ENCODE peak calls at places on chromosomes 2 and 18, in eight cellular contexts. One of them, this sample, is unnamed.
A peak's percentile ranks its signal among the peaks of the same experiment; 100 is the strongest.

GRCh38 chr2:150063432-150063889 is 424.0 kb downstream of the RND3 start:
- DNase-seq in fibroblast of the aortic adventitia: peak; percentile 70
- DNase-seq in endodermal cell: no peak
- DNase-seq in CD4-positive, alpha-beta T cell: no peak
- DNase-seq in cardiac fibroblast: peak; percentile 90
- DNase-seq in glutamatergic neuron: no peak
- DNase-seq in heart right ventricle: no peak
- DNase-seq in mammary epithelial cell: peak; percentile 90
- DNase-seq in this sample: peak; percentile 94

GRCh38 chr2:38184964-38185603 is 109.1 kb upstream of the CYP1B1 start:
- DNase-seq in heart right ventricle: no peak
- DNase-seq in cardiac fibroblast: peak; percentile 63
- DNase-seq in mammary epithelial cell: peak; percentile 31
- DNase-seq in endodermal cell: no peak
- DNase-seq in glutamatergic neuron: no peak
- DNase-seq in fibroblast of the aortic adventitia: peak; percentile 77
- DNase-seq in CD4-positive, alpha-beta T cell: no peak
- DNase-seq in this sample: peak; percentile 82

GRCh38 chr2:88077076-88077475 is 9.5 kb downstream of the SMYD1 start:
- DNase-seq in glutamatergic neuron: peak; percentile 51
- DNase-seq in endodermal cell: no peak
- DNase-seq in heart right ventricle: peak; percentile 40
- DNase-seq in mammary epithelial cell: no peak
- DNase-seq in cardiac fibroblast: no peak
- DNase-seq in fibroblast of the aortic adventitia: no peak
- DNase-seq in CD4-positive, alpha-beta T cell: no peak
- DNase-seq in this sample: no peak

GRCh38 chr2:150228936-150229335 is 258.5 kb downstream of the RND3 start:
- DNase-seq in heart right ventricle: no peak
- DNase-seq in glutamatergic neuron: no peak
- DNase-seq in CD4-positive, alpha-beta T cell: no peak
- DNase-seq in fibroblast of the aortic adventitia: peak; percentile 4
- DNase-seq in mammary epithelial cell: no peak
- DNase-seq in cardiac fibroblast: no peak
- DNase-seq in endodermal cell: no peak
- DNase-seq in this sample: no peak

GRCh38 chr2:160380000-160380570 is 113.5 kb downstream of the RBMS1 start:
- DNase-seq in mammary epithelial cell: no peak
- DNase-seq in glutamatergic neuron: no peak
- DNase-seq in CD4-positive, alpha-beta T cell: no peak
- DNase-seq in fibroblast of the aortic adventitia: no peak
- DNase-seq in endodermal cell: no peak
- DNase-seq in heart right ventricle: no peak
- DNase-seq in cardiac fibroblast: no peak
- DNase-seq in this sample: no peak

GRCh38 chr2:158321264-158321663 is 135.3 kb downstream of the CCDC148 start:
- DNase-seq in mammary epithelial cell: peak; percentile 95
- DNase-seq in endodermal cell: no peak
- DNase-seq in glutamatergic neuron: no peak
- DNase-seq in CD4-positive, alpha-beta T cell: no peak
- DNase-seq in fibroblast of the aortic adventitia: peak; percentile 52
- DNase-seq in heart right ventricle: no peak
- DNase-seq in cardiac fibroblast: peak; percentile 64
- DNase-seq in this sample: peak; percentile 95

GRCh38 chr2:16253291-16253690 is 312.9 kb downstream of the MYCN start:
- DNase-seq in heart right ventricle: no peak
- DNase-seq in fibroblast of the aortic adventitia: no peak
- DNase-seq in mammary epithelial cell: no peak
- DNase-seq in glutamatergic neuron: no peak
- DNase-seq in endodermal cell: peak; percentile 33
- DNase-seq in cardiac fibroblast: no peak
- DNase-seq in CD4-positive, alpha-beta T cell: no peak
- DNase-seq in this sample: no peak

GRCh38 chr2:3662239-3662638 is 4.2 kb downstream of the ALLC start:
- DNase-seq in CD4-positive, alpha-beta T cell: no peak
- DNase-seq in mammary epithelial cell: no peak
- DNase-seq in heart right ventricle: no peak
- DNase-seq in glutamatergic neuron: no peak
- DNase-seq in fibroblast of the aortic adventitia: no peak
- DNase-seq in cardiac fibroblast: no peak
- DNase-seq in endodermal cell: peak; percentile 72
- DNase-seq in this sample: no peak

GRCh38 chr18:72427721-72428120 is 116.4 kb downstream of the CBLN2 start:
- DNase-seq in endodermal cell: no peak
- DNase-seq in glutamatergic neuron: no peak
- DNase-seq in CD4-positive, alpha-beta T cell: no peak
- DNase-seq in cardiac fibroblast: peak; percentile 1
- DNase-seq in heart right ventricle: no peak
- DNase-seq in fibroblast of the aortic adventitia: no peak
- DNase-seq in mammary epithelial cell: no peak
- DNase-seq in this sample: peak; percentile 14

GRCh38 chr2:25473758-25474335 is 132.1 kb upstream of the DNMT3A start:
- DNase-seq in cardiac fibroblast: no peak
- DNase-seq in CD4-positive, alpha-beta T cell: no peak
- DNase-seq in fibroblast of the aortic adventitia: peak; percentile 36
- DNase-seq in mammary epithelial cell: no peak
- DNase-seq in endodermal cell: no peak
- DNase-seq in heart right ventricle: peak; percentile 20
- DNase-seq in glutamatergic neuron: no peak
- DNase-seq in this sample: no peak

GRCh38 chr2:142425551-142425950 is 294.7 kb upstream of the LRP1B start:
- DNase-seq in fibroblast of the aortic adventitia: no peak
- DNase-seq in mammary epithelial cell: no peak
- DNase-seq in CD4-positive, alpha-beta T cell: no peak
- DNase-seq in endodermal cell: no peak
- DNase-seq in heart right ventricle: no peak
- DNase-seq in glutamatergic neuron: no peak
- DNase-seq in cardiac fibroblast: no peak
- DNase-seq in this sample: no peak

GRCh38 chr18:40094441-40094840 is 1860.6 kb upstream of the PIK3C3 start:
- DNase-seq in heart right ventricle: no peak
- DNase-seq in mammary epithelial cell: peak; percentile 3
- DNase-seq in fibroblast of the aortic adventitia: no peak
- DNase-seq in CD4-positive, alpha-beta T cell: no peak
- DNase-seq in cardiac fibroblast: peak; percentile 29
- DNase-seq in endodermal cell: no peak
- DNase-seq in glutamatergic neuron: no peak
- DNase-seq in this sample: peak; percentile 7

GRCh38 chr2:122338000-122338399 is 582.5 kb downstream of the TSN start:
- DNase-seq in mammary epithelial cell: no peak
- DNase-seq in cardiac fibroblast: no peak
- DNase-seq in CD4-positive, alpha-beta T cell: no peak
- DNase-seq in glutamatergic neuron: no peak
- DNase-seq in fibroblast of the aortic adventitia: no peak
- DNase-seq in heart right ventricle: no peak
- DNase-seq in endodermal cell: no peak
- DNase-seq in this sample: no peak
- TF ChIP-seq CTCF in mammary epithelial cell: no peak
- TF ChIP-seq CTCF in cardiac fibroblast: no peak
- TF ChIP-seq CTCF in CD4-positive, alpha-beta T cell: no peak
- TF ChIP-seq CTCF in glutamatergic neuron: peak; percentile 18
- TF ChIP-seq CTCF in fibroblast of the aortic adventitia: no peak
- TF ChIP-seq CTCF in heart right ventricle: no peak
- TF ChIP-seq CTCF in endodermal cell: peak; percentile 62
- TF ChIP-seq CTCF in this sample: no peak

GRCh38 chr2:239329284-239329971 is 71.4 kb downstream of the HDAC4 start:
- DNase-seq in heart right ventricle: peak; percentile 73
- DNase-seq in glutamatergic neuron: no peak
- DNase-seq in fibroblast of the aortic adventitia: peak; percentile 25
- DNase-seq in CD4-positive, alpha-beta T cell: no peak
- DNase-seq in cardiac fibroblast: no peak
- DNase-seq in mammary epithelial cell: no peak
- DNase-seq in endodermal cell: peak; percentile 43
- DNase-seq in this sample: no peak

GRCh38 chr2:239329972-239330572 is 70.7 kb downstream of the HDAC4 start:
- DNase-seq in glutamatergic neuron: no peak
- DNase-seq in cardiac fibroblast: no peak
- DNase-seq in mammary epithelial cell: no peak
- DNase-seq in endodermal cell: no peak
- DNase-seq in heart right ventricle: peak; percentile 51
- DNase-seq in CD4-positive, alpha-beta T cell: no peak
- DNase-seq in fibroblast of the aortic adventitia: no peak
- DNase-seq in this sample: no peak

GRCh38 chr2:239326831-239327535 is 73.8 kb downstream of the HDAC4 start:
- DNase-seq in glutamatergic neuron: no peak
- DNase-seq in CD4-positive, alpha-beta T cell: peak; percentile 65
- DNase-seq in mammary epithelial cell: peak; percentile 70
- DNase-seq in fibroblast of the aortic adventitia: no peak
- DNase-seq in cardiac fibroblast: no peak
- DNase-seq in heart right ventricle: no peak
- DNase-seq in endodermal cell: peak; percentile 20
- DNase-seq in this sample: peak; percentile 56

GRCh38 chr2:239327536-239328305 is 73.1 kb downstream of the HDAC4 start:
- DNase-seq in CD4-positive, alpha-beta T cell: no peak
- DNase-seq in fibroblast of the aortic adventitia: no peak
- DNase-seq in mammary epithelial cell: no peak
- DNase-seq in endodermal cell: no peak
- DNase-seq in cardiac fibroblast: no peak
- DNase-seq in heart right ventricle: no peak
- DNase-seq in glutamatergic neuron: no peak
- DNase-seq in this sample: no peak

DNA sequence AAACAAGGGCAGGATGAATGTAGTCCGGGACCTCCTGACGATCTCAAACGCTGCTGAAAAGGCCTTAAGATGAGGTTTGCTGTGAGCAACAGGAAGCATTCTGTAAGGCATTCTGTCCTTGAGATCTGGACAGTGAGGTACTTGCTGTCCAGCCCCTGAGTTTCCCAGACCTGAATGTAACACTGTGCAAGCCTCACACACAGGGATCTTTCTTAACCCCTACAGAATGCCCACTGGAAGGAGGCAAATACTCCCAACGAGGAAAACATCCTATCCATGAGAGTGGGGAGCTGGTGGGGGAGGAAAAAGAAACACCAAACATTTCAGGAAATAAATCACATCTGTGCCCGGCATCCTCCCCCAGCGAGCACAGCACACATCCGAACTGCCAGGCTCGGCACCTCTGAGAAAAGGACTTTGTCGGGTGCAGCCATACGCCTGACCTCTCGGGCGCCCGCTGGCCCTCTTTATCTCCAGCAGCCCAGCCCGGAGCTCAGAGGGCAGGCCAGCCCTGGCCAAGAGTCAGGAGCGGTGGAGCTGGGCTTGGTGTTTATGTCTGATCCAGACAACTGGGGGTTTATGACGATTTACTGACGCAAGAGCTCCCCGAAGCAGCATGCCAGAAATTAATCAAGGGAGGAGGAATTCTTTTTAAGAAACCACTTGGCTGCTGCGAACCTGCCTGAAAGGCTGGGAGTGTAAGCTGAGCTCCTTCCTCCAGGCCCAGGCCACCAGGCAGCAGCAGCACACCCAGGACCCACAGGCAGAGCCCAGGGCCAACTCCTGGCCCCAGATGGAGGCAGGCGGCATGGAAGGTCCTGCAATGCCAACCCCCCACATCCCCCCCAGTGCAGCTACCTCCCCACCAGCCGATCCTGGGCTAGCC is 72.3 kb downstream of the HDAC4 start:
- DNase-seq in CD4-positive, alpha-beta T cell: no peak
- DNase-seq in endodermal cell: peak; percentile 55
- DNase-seq in heart right ventricle: peak; percentile 83
- DNase-seq in fibroblast of the aortic adventitia: peak; percentile 99
- DNase-seq in glutamatergic neuron: no peak
- DNase-seq in cardiac fibroblast: peak; percentile 64
- DNase-seq in mammary epithelial cell: no peak
- DNase-seq in this sample: no peak
- TF ChIP-seq CTCF in CD4-positive, alpha-beta T cell: no peak
- TF ChIP-seq CTCF in endodermal cell: no peak
- TF ChIP-seq CTCF in heart right ventricle: no peak
- TF ChIP-seq CTCF in fibroblast of the aortic adventitia: peak; percentile 49
- TF ChIP-seq CTCF in glutamatergic neuron: no peak
- TF ChIP-seq CTCF in cardiac fibroblast: no peak
- TF ChIP-seq CTCF in mammary epithelial cell: no peak
- TF ChIP-seq CTCF in this sample: no peak

GRCh38 chr2:11738589-11739436 is 7.6 kb upstream of the LPIN1 start:
- DNase-seq in fibroblast of the aortic adventitia: peak; percentile 93
- DNase-seq in endodermal cell: peak; percentile 86
- DNase-seq in CD4-positive, alpha-beta T cell: peak; percentile 25
- DNase-seq in cardiac fibroblast: peak; percentile 94
- DNase-seq in heart right ventricle: peak; percentile 64
- DNase-seq in mammary epithelial cell: peak; percentile 37
- DNase-seq in glutamatergic neuron: peak; percentile 50
- DNase-seq in this sample: peak; percentile 34
- TF ChIP-seq CTCF in fibroblast of the aortic adventitia: peak; percentile 61
- TF ChIP-seq CTCF in endodermal cell: peak; percentile 78
- TF ChIP-seq CTCF in CD4-positive, alpha-beta T cell: no peak
- TF ChIP-seq CTCF in cardiac fibroblast: peak; percentile 64
- TF ChIP-seq CTCF in heart right ventricle: peak; percentile 60
- TF ChIP-seq CTCF in mammary epithelial cell: peak; percentile 39
- TF ChIP-seq CTCF in glutamatergic neuron: no peak
- TF ChIP-seq CTCF in this sample: peak; percentile 35

GRCh38 chr2:233360771-233361176 is 6.5 kb downstream of the DGKD start:
- DNase-seq in glutamatergic neuron: no peak
- DNase-seq in mammary epithelial cell: no peak
- DNase-seq in fibroblast of the aortic adventitia: no peak
- DNase-seq in cardiac fibroblast: no peak
- DNase-seq in endodermal cell: no peak
- DNase-seq in CD4-positive, alpha-beta T cell: no peak
- DNase-seq in heart right ventricle: no peak
- DNase-seq in this sample: no peak

GRCh38 chr2:233358335-233358734 is 4.0 kb downstream of the DGKD start:
- DNase-seq in cardiac fibroblast: no peak
- DNase-seq in fibroblast of the aortic adventitia: no peak
- DNase-seq in mammary epithelial cell: no peak
- DNase-seq in heart right ventricle: no peak
- DNase-seq in endodermal cell: no peak
- DNase-seq in CD4-positive, alpha-beta T cell: no peak
- DNase-seq in glutamatergic neuron: no peak
- DNase-seq in this sample: no peak

GRCh38 chr2:233358864-233359386 is 4.6 kb downstream of the DGKD start:
- DNase-seq in glutamatergic neuron: no peak
- DNase-seq in fibroblast of the aortic adventitia: no peak
- DNase-seq in CD4-positive, alpha-beta T cell: no peak
- DNase-seq in endodermal cell: no peak
- DNase-seq in mammary epithelial cell: no peak
- DNase-seq in cardiac fibroblast: no peak
- DNase-seq in heart right ventricle: no peak
- DNase-seq in this sample: no peak

GRCh38 chr2:233361298-233361697 is 7.0 kb downstream of the DGKD start:
- DNase-seq in mammary epithelial cell: no peak
- DNase-seq in cardiac fibroblast: no peak
- DNase-seq in glutamatergic neuron: no peak
- DNase-seq in fibroblast of the aortic adventitia: no peak
- DNase-seq in endodermal cell: no peak
- DNase-seq in heart right ventricle: no peak
- DNase-seq in CD4-positive, alpha-beta T cell: no peak
- DNase-seq in this sample: no peak

GRCh38 chr2:233359823-233360222 is 5.5 kb downstream of the DGKD start:
- DNase-seq in cardiac fibroblast: no peak
- DNase-seq in CD4-positive, alpha-beta T cell: no peak
- DNase-seq in heart right ventricle: no peak
- DNase-seq in mammary epithelial cell: no peak
- DNase-seq in glutamatergic neuron: no peak
- DNase-seq in endodermal cell: no peak
- DNase-seq in fibroblast of the aortic adventitia: no peak
- DNase-seq in this sample: no peak
- TF ChIP-seq CTCF in cardiac fibroblast: no peak
- TF ChIP-seq CTCF in CD4-positive, alpha-beta T cell: no peak
- TF ChIP-seq CTCF in heart right ventricle: no peak
- TF ChIP-seq CTCF in mammary epithelial cell: no peak
- TF ChIP-seq CTCF in glutamatergic neuron: no peak
- TF ChIP-seq CTCF in endodermal cell: no peak
- TF ChIP-seq CTCF in fibroblast of the aortic adventitia: no peak
- TF ChIP-seq CTCF in this sample: no peak

This sample was measured in epithelial cell of esophagus.